ENCODE peak calls at places on chromosomes 5 and 9, in nine cellular contexts. Q is cardiac muscle cell, X is WERI-Rb-1, Y is stomach, T is left ventricle myocardium inferior, J is RWPE1, W is PC-9, C is H9, P is adrenal gland. M is an unnamed sample.
A peak's percentile ranks its signal among the peaks of the same experiment; 100 is the strongest.

GRCh38 chr5:77563475-77563874 is 71.4 kb upstream of the WDR41 start:
- DNase-seq in Q (no peak), X (no peak), Y (peak; percentile 45), T (no peak), J (no peak), W (no peak), C (no peak), P (no peak), M (no peak)

GRCh38 chr5:6632324-6632930 is 417 bp downstream of the NSUN2 start:
- DNase-seq in Q (no peak), X (peak; percentile 43), Y (no peak), T (no peak), J (peak; percentile 36), W (no peak), C (no peak), P (peak; percentile 42), M (no peak)

GRCh38 chr9:134314039-134314949 is 12.0 kb upstream of the RXRA start:
- DNase-seq in Q (no peak), X (no peak), Y (no peak), T (peak; percentile 14), J (no peak), W (no peak), C (no peak), P (no peak), M (no peak)

GRCh38 chr5:103112910-103113309 is 7.0 kb downstream of the GIN1 start:
- DNase-seq in Q (no peak), X (no peak), Y (no peak), T (no peak), J (no peak), W (no peak), C (no peak), P (no peak), M (no peak)

GRCh38 chr9:119412399-119412798 is 43.2 kb upstream of the BRINP1 start:
- DNase-seq in Q (no peak), X (peak; percentile 13), Y (no peak), T (no peak), J (no peak), W (no peak), C (peak; percentile 44), P (no peak), M (no peak)

GRCh38 chr5:1477341-1477740 is 32.1 kb upstream of the SLC6A3 start:
- DNase-seq in Q (no peak), X (no peak), Y (peak; percentile 50), T (peak; percentile 61), J (no peak), W (no peak), C (no peak), P (peak; percentile 68), M (no peak)

GRCh38 chr5:37576496-37576895 is 197.4 kb downstream of the WDR70 start:
- DNase-seq in Q (no peak), X (no peak), Y (no peak), T (no peak), J (no peak), W (no peak), C (no peak), P (no peak), M (no peak)

GRCh38 chr5:72599519-72600400 is 92.5 kb upstream of the ZNF366 start:
- DNase-seq in Q (no peak), X (no peak), Y (no peak), T (no peak), J (peak; percentile 67), W (no peak), C (no peak), P (no peak), M (no peak)

GRCh38 chr9:94692601-94693000 is 33.9 kb upstream of the AOPEP start:
- DNase-seq in Q (no peak), X (no peak), Y (no peak), T (no peak), J (no peak), W (peak; percentile 49), C (no peak), P (no peak), M (no peak)

GRCh38 chr5:145854651-145855258 is 18.1 kb downstream of the GRXCR2 start:
- DNase-seq in Q (no peak), X (no peak), Y (no peak), T (no peak), J (peak; percentile 54), W (peak; percentile 58), C (no peak), P (no peak), M (no peak)

GRCh38 chr5:127097288-127097687 is 24.0 kb upstream of the C5orf63 start:
- DNase-seq in Q (no peak), X (no peak), Y (no peak), T (no peak), J (no peak), W (no peak), C (no peak), P (no peak), M (no peak)

GRCh38 chr5:73985145-73985544 is 359.1 kb downstream of the ARHGEF28 start:
- DNase-seq in Q (no peak), X (peak; percentile 34), Y (no peak), T (no peak), J (peak; percentile 72), W (peak; percentile 25), C (no peak), P (no peak), M (no peak)

GRCh38 chr5:173590436-173591299 is 25.8 kb downstream of the BOD1 start:
- DNase-seq in Q (no peak), X (no peak), Y (no peak), T (peak; percentile 48), J (no peak), W (no peak), C (no peak), P (peak; percentile 48), M (no peak)

GRCh38 chr5:173591300-173591622 is 25.2 kb downstream of the BOD1 start:
- DNase-seq in Q (no peak), X (peak; percentile 14), Y (no peak), T (no peak), J (no peak), W (no peak), C (no peak), P (no peak), M (no peak)

GRCh38 chr5:173595826-173596225 is 20.6 kb downstream of the BOD1 start:
- DNase-seq in Q (no peak), X (no peak), Y (no peak), T (no peak), J (no peak), W (no peak), C (no peak), P (peak; percentile 40), M (no peak)

GRCh38 chr5:173594061-173594460 is 22.4 kb downstream of the BOD1 start:
- DNase-seq in Q (no peak), X (no peak), Y (no peak), T (no peak), J (no peak), W (no peak), C (no peak), P (no peak), M (no peak)

DNA sequence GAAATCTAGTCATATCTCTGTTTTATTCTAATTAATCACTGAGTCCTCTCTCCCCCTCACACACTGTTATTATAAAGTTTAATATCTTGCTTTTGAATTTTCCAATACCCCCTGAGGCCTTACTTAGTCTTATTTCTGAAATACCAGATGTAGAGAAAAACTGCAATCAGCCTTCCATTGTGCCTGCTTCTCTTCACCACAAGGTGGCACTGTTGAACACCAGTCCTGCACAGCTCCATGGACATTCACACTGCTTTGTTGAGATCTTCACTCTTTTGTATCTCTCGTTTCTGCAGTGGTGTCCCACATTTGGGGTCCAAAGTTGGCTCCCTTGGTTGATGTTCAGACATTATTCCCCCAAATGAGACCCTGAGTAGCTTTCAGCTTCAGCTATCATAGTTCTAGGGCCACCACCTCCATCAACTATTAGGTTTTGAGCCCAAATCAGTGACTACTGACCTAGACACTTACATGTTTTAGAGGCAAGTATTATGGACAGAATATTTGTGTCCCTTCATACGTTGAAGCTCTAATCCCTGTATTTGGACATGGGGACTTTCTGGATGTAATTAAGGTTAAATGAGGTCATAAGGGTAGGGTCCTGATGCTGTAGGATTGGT is 24.3 kb downstream of the BOD1 start:
- DNase-seq in Q (no peak), X (peak; percentile 21), Y (no peak), T (no peak), J (no peak), W (peak; percentile 9), C (no peak), P (no peak), M (no peak)
- TF ChIP-seq CTCF in Q (peak; percentile 41), X (peak; percentile 77), Y (no peak), T (peak; percentile 38), J (peak; percentile 57), W (peak; percentile 87), C (peak; percentile 86), P (peak; percentile 10), M (peak; percentile 26)

DNA sequence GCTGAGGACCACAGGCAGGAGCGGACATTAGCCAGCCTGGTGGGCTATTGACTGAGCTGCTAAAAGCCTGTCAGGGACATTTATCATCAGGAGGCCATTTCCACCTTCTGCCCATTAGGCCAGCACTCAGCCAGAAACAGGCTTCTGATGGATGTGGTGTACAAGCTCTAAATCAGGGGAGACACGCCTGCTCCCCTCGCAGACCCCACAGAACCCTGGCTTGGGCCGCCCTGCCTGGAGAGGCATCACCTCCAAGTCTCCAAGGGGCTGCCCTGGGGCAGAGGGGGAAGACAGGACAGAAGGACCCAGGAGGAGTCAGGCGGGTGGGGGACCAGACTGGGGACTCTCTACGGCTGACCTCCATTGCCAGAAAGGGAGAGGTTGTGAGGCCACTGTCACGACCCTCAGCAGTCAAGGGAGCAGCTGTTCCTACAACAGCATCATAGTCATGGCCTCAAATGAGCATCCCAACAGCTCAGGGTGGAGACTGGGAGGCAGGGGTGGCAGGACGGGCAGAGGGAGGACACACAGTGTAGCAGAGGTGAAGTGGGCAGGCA is 24.0 kb upstream of the TRIM14 start:
- DNase-seq in Q (no peak), X (no peak), Y (no peak), T (no peak), J (no peak), W (no peak), C (no peak), P (no peak), M (no peak)
- H3K27ac ChIP-seq in Q (no peak overlapping the region), X (no peak overlapping the region), Y (peak overlapping the region; percentile 53), T (no peak overlapping the region), J (peak overlapping the region; percentile 98), W (peak overlapping the region; percentile 47), C (no peak overlapping the region), P (no peak overlapping the region), M (no peak overlapping the region)

GRCh38 chr5:142263346-142263745 is 61.5 kb downstream of the SPRY4 start:
- DNase-seq in Q (no peak), X (no peak), Y (no peak), T (no peak), J (no peak), W (no peak), C (no peak), P (no peak), M (no peak)
- TF ChIP-seq CTCF in Q (no peak), X (no peak), Y (no peak), T (no peak), J (no peak), W (no peak), C (no peak), P (no peak), M (no peak)

DNA sequence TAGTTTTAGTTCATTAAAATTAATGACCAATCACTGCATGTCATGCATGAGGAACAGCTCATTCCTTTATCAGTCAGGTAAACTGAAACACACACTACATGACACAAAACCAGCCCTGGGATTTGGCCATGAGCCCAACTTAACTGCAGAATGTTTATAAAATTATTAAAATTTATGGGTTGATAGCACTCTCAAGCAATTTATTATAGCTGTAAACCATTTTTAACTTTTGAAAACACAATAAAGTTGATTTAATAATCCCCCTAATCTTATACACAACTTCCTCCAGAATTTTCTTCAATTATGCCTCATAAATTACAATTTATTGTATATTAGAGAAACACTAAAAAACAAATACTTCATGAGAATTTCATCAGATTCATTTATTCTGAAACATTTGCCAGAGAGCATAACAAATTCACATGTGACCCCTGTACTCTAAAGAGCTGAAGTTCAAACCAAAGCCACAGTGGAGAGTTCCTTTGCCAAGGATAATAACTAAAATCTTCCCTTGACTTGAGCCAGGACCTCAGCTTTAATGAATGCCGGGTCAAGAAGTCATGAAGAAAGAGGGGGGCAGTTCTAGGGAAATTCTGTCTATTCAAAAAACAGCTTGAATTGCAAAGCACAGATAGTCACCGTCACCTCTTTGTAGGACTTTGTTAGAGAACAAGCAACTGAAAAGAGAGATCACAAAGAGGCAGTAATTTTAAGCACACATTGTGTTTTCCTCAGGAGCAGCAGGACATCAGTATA is 763.7 kb upstream of the GRAMD2B start:
- DNase-seq in Q (no peak), X (no peak), Y (no peak), T (no peak), J (no peak), W (no peak), C (no peak), P (no peak), M (no peak)
- H3K27ac ChIP-seq in Q (no peak overlapping the region), X (no peak overlapping the region), Y (no peak overlapping the region), T (peak overlapping the region; percentile 9), J (no peak overlapping the region), W (no peak overlapping the region), C (no peak overlapping the region), P (no peak overlapping the region), M (no peak overlapping the region)